ENCODE peak calls at places on chromosomes 3 and 15, in nine cellular contexts. M, C, Q, K, P, X, B, I and F are unnamed samples.

GRCh38 chr3:140167600-140168281 is 232.8 kb downstream of the CLSTN2 start:
- DNase-seq in X (no peak), I (no peak), B (no peak), K (peak), P (no peak), Q (no peak), C (no peak), M (no peak), F (no peak)

GRCh38 chr3:152930516-152930915 is 95.6 kb downstream of the P2RY1 start:
- DNase-seq in K (no peak), M (no peak), I (no peak), C (no peak), P (no peak), X (no peak), B (no peak), Q (no peak), F (no peak)

GRCh38 chr15:76057332-76058000 is 2.3 kb upstream of the TMEM266 start:
- DNase-seq in Q (no peak), P (no peak), B (peak), I (peak), X (peak), M (no peak), C (peak), K (no peak), F (no peak)

GRCh38 chr15:61684749-61685467 is 375.3 kb downstream of the VPS13C start:
- DNase-seq in P (no peak), I (no peak), K (no peak), C (no peak), M (no peak), X (no peak), B (no peak), Q (no peak), F (no peak)

GRCh38 chr3:101810023-101810415 is 31.0 kb downstream of the NXPE3 start:
- DNase-seq in C (no peak), B (no peak), I (no peak), X (no peak), P (no peak), Q (no peak), M (no peak), K (no peak), F (no peak)

GRCh38 chr3:128683957-128684356 is 33.3 kb upstream of the RPN1 start:
- DNase-seq in C (no peak), X (no peak), B (peak), P (no peak), I (no peak), K (no peak), Q (no peak), M (no peak), F (no peak)

GRCh38 chr15:77818484-77819270 is 186.0 kb upstream of the LINGO1 start:
- DNase-seq in B (no peak), M (no peak), X (no peak), P (no peak), Q (no peak), C (no peak), K (no peak), I (no peak), F (no peak)

GRCh38 chr3:13484861-13485590 is 4.9 kb downstream of the HDAC11 start:
- DNase-seq in M (peak), I (no peak), K (peak), C (no peak), Q (peak), P (peak), X (no peak), B (peak), F (no peak)

GRCh38 chr3:81395739-81396138 is 365.7 kb downstream of the GBE1 start:
- DNase-seq in K (no peak), C (no peak), I (no peak), X (no peak), Q (no peak), M (no peak), P (no peak), B (no peak), F (no peak)

GRCh38 chr15:83396071-83396470 is 51.1 kb upstream of the SH3GL3 start:
- DNase-seq in C (no peak), X (no peak), K (no peak), B (no peak), P (peak), I (no peak), M (no peak), Q (no peak), F (no peak)